ENCODE peak calls at places on chromosome 12, in six cellular contexts. One of them, this sample, is unnamed.

GRCh38 chr12:65568517-65568916 is 255.8 kb upstream of the HMGA2 start:
- DNase-seq in fibroblast of the aortic adventitia: peak
- DNase-seq in B cell: no peak
- DNase-seq in fibroblast of lung: peak
- DNase-seq in NCI-H2081: no peak
- DNase-seq in A172: no peak
- DNase-seq in this sample: peak

GRCh38 chr12:131116437-131117117 is 162.9 kb downstream of the ADGRD1 start:
- DNase-seq in B cell: no peak
- DNase-seq in NCI-H2081: no peak
- DNase-seq in fibroblast of the aortic adventitia: peak
- DNase-seq in fibroblast of lung: peak
- DNase-seq in A172: no peak
- DNase-seq in this sample: no peak

GRCh38 chr12:12840500-12840899 is 27.4 kb downstream of the DDX47 start:
- DNase-seq in fibroblast of lung: no peak
- DNase-seq in A172: no peak
- DNase-seq in NCI-H2081: no peak
- DNase-seq in fibroblast of the aortic adventitia: no peak
- DNase-seq in B cell: no peak
- DNase-seq in this sample: no peak

GRCh38 chr12:123512838-123513665 is 20.5 kb downstream of the RILPL1 start:
- DNase-seq in A172: no peak
- DNase-seq in NCI-H2081: no peak
- DNase-seq in fibroblast of the aortic adventitia: no peak
- DNase-seq in fibroblast of lung: no peak
- DNase-seq in B cell: no peak
- DNase-seq in this sample: no peak

GRCh38 chr12:92927055-92927435 is 2.0 kb downstream of the EEA1 start:
- DNase-seq in fibroblast of lung: peak
- DNase-seq in B cell: no peak
- DNase-seq in NCI-H2081: no peak
- DNase-seq in A172: peak
- DNase-seq in fibroblast of the aortic adventitia: peak
- DNase-seq in this sample: peak

GRCh38 chr12:27635349-27635972 is 60.8 kb upstream of the REP15 start:
- DNase-seq in A172: peak
- DNase-seq in fibroblast of the aortic adventitia: peak
- DNase-seq in fibroblast of lung: peak
- DNase-seq in B cell: no peak
- DNase-seq in NCI-H2081: peak
- DNase-seq in this sample: peak

GRCh38 chr12:12095016-12095415 is 24.3 kb downstream of the BCL2L14 start:
- DNase-seq in NCI-H2081: no peak
- DNase-seq in B cell: no peak
- DNase-seq in fibroblast of lung: peak
- DNase-seq in fibroblast of the aortic adventitia: no peak
- DNase-seq in A172: no peak
- DNase-seq in this sample: no peak

GRCh38 chr12:57085999-57086950 is 2.6 kb upstream of the NAB2 start:
- DNase-seq in B cell: peak
- DNase-seq in fibroblast of the aortic adventitia: peak
- DNase-seq in NCI-H2081: peak
- DNase-seq in fibroblast of lung: peak
- DNase-seq in A172: peak
- DNase-seq in this sample: peak

GRCh38 chr12:123532808-123533649 is 490 bp downstream of the RILPL1 start:
- DNase-seq in fibroblast of the aortic adventitia: peak
- DNase-seq in B cell: peak
- DNase-seq in NCI-H2081: no peak
- DNase-seq in A172: no peak
- DNase-seq in fibroblast of lung: peak
- DNase-seq in this sample: peak

GRCh38 chr12:131555197-131555820 is 155.6 kb upstream of the SFSWAP start:
- DNase-seq in NCI-H2081: no peak
- DNase-seq in fibroblast of the aortic adventitia: no peak
- DNase-seq in A172: no peak
- DNase-seq in fibroblast of lung: no peak
- DNase-seq in B cell: no peak
- DNase-seq in this sample: peak

GRCh38 chr12:88625316-88625715 is 45.0 kb upstream of the KITLG start:
- DNase-seq in fibroblast of lung: no peak
- DNase-seq in B cell: no peak
- DNase-seq in fibroblast of the aortic adventitia: no peak
- DNase-seq in NCI-H2081: no peak
- DNase-seq in A172: no peak
- DNase-seq in this sample: no peak

GRCh38 chr12:42482086-42482819 is 107.3 kb downstream of the PRICKLE1 start:
- DNase-seq in fibroblast of lung: peak
- DNase-seq in NCI-H2081: no peak
- DNase-seq in fibroblast of the aortic adventitia: peak
- DNase-seq in B cell: no peak
- DNase-seq in A172: peak
- DNase-seq in this sample: peak

This sample was measured in astrocyte of the hippocampus.